ENCODE peak calls at places on chromosomes 13 and 19, in nine cellular contexts. H is NCI-H1436 treated with DMSO at 0.1 percent for 48 hours, D is fibroblast of villous mesenchyme, M is NCI-H69, R is COR-L47, T is germinal center, A is hippocampal formation, N is ACHN, E is pancreas. Z is an unnamed sample.

GRCh38 chr13:51838235-51838846 is 6.6 kb downstream of the TMEM272 start:
- DNase-seq in H (no peak), A (no peak), T (no peak), D (peak), R (no peak), N (no peak), E (no peak), M (no peak), Z (no peak)

GRCh38 chr13:114339779-114340534 is 25.7 kb downstream of the CHAMP1 start:
- DNase-seq in M (peak), N (peak), E (peak), T (peak), R (peak), D (peak), H (no peak), A (no peak), Z (no peak)

GRCh38 chr13:109874921-109875454 is 88.6 kb upstream of the IRS2 start:
- DNase-seq in A (no peak), H (no peak), N (no peak), E (no peak), T (no peak), M (no peak), R (no peak), D (peak), Z (no peak)

GRCh38 chr13:95641961-95642621 is 2.4 kb downstream of the DZIP1 start:
- DNase-seq in A (no peak), M (peak), T (no peak), H (no peak), R (no peak), N (no peak), D (peak), E (peak), Z (no peak)

GRCh38 chr13:19860884-19861655 is 2.4 kb downstream of the ZMYM5 start:
- DNase-seq in D (peak), E (peak), M (peak), H (no peak), T (no peak), A (no peak), R (no peak), N (peak), Z (no peak)

GRCh38 chr13:45807520-45808099 is 43.9 kb downstream of the SIAH3 start:
- DNase-seq in T (no peak), N (peak), R (peak), A (peak), M (peak), E (peak), H (no peak), D (peak), Z (no peak)

GRCh38 chr13:43191561-43191960 is 168.2 kb downstream of the DNAJC15 start:
- DNase-seq in R (no peak), N (no peak), H (no peak), D (no peak), A (no peak), M (no peak), T (no peak), E (no peak), Z (no peak)

GRCh38 chr19:56720281-56720680 is 48.7 kb upstream of the ZNF835 start:
- DNase-seq in M (peak), A (peak), E (no peak), N (no peak), H (no peak), T (no peak), D (no peak), R (no peak), Z (no peak)

GRCh38 chr19:15260939-15261338 is 28.7 kb upstream of the EPHX3 start:
- DNase-seq in M (no peak), N (no peak), E (no peak), T (no peak), A (no peak), D (no peak), H (no peak), R (no peak), Z (no peak)

GRCh38 chr19:33825556-33825955 is 28.9 kb downstream of the KCTD15 start:
- DNase-seq in R (no peak), D (no peak), H (no peak), M (no peak), T (no peak), E (no peak), A (no peak), N (no peak), Z (no peak)

GRCh38 chr13:113033498-113033897 is 64.5 kb downstream of the MCF2L start:
- DNase-seq in T (no peak), E (no peak), D (no peak), N (no peak), R (no peak), M (no peak), H (no peak), A (no peak), Z (no peak)

GRCh38 chr19:41161903-41162302 is 31.1 kb upstream of the CYP2S1 start:
- DNase-seq in A (no peak), M (peak), R (no peak), E (no peak), T (no peak), H (no peak), D (no peak), N (no peak), Z (no peak)

GRCh38 chr13:70668983-70669382 is 560.7 kb upstream of the KLHL1 start:
- DNase-seq in M (peak), E (no peak), D (no peak), R (no peak), A (no peak), H (no peak), T (no peak), N (no peak), Z (no peak)

GRCh38 chr19:49149652-49150105 is 5.5 kb downstream of the HRC start:
- DNase-seq in T (no peak), A (peak), M (peak), D (peak), H (no peak), R (peak), E (peak), N (peak), Z (no peak)

GRCh38 chr13:48508001-48508400 is 24.9 kb downstream of the RCBTB2 start:
- DNase-seq in D (no peak), M (no peak), E (no peak), N (no peak), A (no peak), H (no peak), R (no peak), T (no peak), Z (no peak)

GRCh38 chr19:6362351-6362801 is 1.0 kb downstream of the CLPP start:
- DNase-seq in T (no peak), M (no peak), N (peak), E (no peak), D (no peak), H (no peak), A (no peak), R (no peak), Z (no peak)

GRCh38 chr19:47573076-47574026 is at the start of gene ZNF541:
- DNase-seq in D (peak), N (no peak), R (no peak), M (no peak), T (peak), E (peak), A (peak), H (no peak), Z (peak)

GRCh38 chr19:48844472-48844871 is 8.2 kb upstream of the HSD17B14 start:
- DNase-seq in A (no peak), H (no peak), T (no peak), N (peak), M (peak), E (no peak), R (peak), D (peak), Z (no peak)

GRCh38 chr13:40666905-40667621 is 622 bp upstream of the FOXO1 start:
- DNase-seq in A (peak), T (peak), H (no peak), R (no peak), E (peak), N (no peak), M (peak), D (no peak), Z (peak)

GRCh38 chr13:97341135-97341534 is 92.8 kb upstream of the RAP2A start:
- DNase-seq in D (no peak), R (no peak), M (no peak), N (no peak), A (no peak), E (no peak), T (no peak), H (no peak), Z (no peak)

GRCh38 chr13:73000027-73000674 is 58.7 kb upstream of the KLF5 start:
- DNase-seq in T (no peak), E (no peak), N (no peak), H (peak), A (no peak), M (peak), D (peak), R (peak), Z (no peak)

GRCh38 chr13:44437356-44438233 is 64.0 kb downstream of the SERP2 start:
- DNase-seq in H (peak), A (peak), E (no peak), T (peak), N (peak), D (peak), R (peak), M (peak), Z (no peak)

GRCh38 chr13:41939403-41939802 is 21.5 kb downstream of the VWA8 start:
- DNase-seq in E (no peak), M (peak), N (no peak), R (no peak), H (no peak), D (no peak), A (no peak), T (no peak), Z (no peak)

GRCh38 chr19:38949580-38950367 is 19.0 kb downstream of the MRPS12 start:
- DNase-seq in E (peak), T (peak), H (no peak), D (peak), N (peak), R (no peak), A (peak), M (peak), Z (peak)

GRCh38 chr19:12156254-12157058 is at the start of gene ZNF625:
- DNase-seq in A (peak), D (peak), H (peak), N (no peak), E (peak), T (peak), R (peak), M (peak), Z (peak)

GRCh38 chr19:8017808-8018207 is 12.4 kb upstream of the ELAVL1 start:
- DNase-seq in M (peak), R (no peak), H (no peak), A (no peak), N (no peak), T (peak), D (no peak), E (no peak), Z (no peak)

GRCh38 chr13:30022796-30023195 is 172.4 kb upstream of the UBL3 start:
- DNase-seq in N (no peak), H (no peak), T (no peak), M (no peak), R (no peak), E (no peak), D (no peak), A (no peak), Z (no peak)

GRCh38 chr13:110575322-110576069 is 14.0 kb upstream of the RAB20 start:
- DNase-seq in T (no peak), R (no peak), H (no peak), N (no peak), M (no peak), A (no peak), D (peak), E (no peak), Z (no peak)

GRCh38 chr19:50458396-50459066 is 17.8 kb upstream of the EMC10 start:
- DNase-seq in H (no peak), D (no peak), A (no peak), E (no peak), M (no peak), R (no peak), N (no peak), T (no peak), Z (no peak)

GRCh38 chr13:27556109-27556508 is 64.2 kb downstream of the LNX2 start:
- DNase-seq in N (peak), E (no peak), A (no peak), H (no peak), T (no peak), D (no peak), M (no peak), R (no peak), Z (no peak)

GRCh38 chr19:33279430-33280350 is 22.6 kb downstream of the CEBPA start:
- DNase-seq in A (no peak), D (no peak), T (no peak), R (no peak), N (no peak), M (no peak), E (no peak), H (no peak), Z (no peak)

GRCh38 chr19:35261356-35262100 is 7.2 kb upstream of the USF2 start:
- DNase-seq in E (peak), N (no peak), T (no peak), H (no peak), D (no peak), R (no peak), M (no peak), A (no peak), Z (no peak)